ENCODE peak calls at places on chromosomes 2 and 18, in four cellular contexts. X is neural progenitor cell, K is mammary epithelial cell, D is Caco-2. J is an unnamed sample.
A peak's percentile ranks its signal among the peaks of the same experiment; 100 is the strongest.

GRCh38 chr2:104758199-104758620 is 95.7 kb upstream of the POU3F3 start:
- DNase-seq in X (peak; percentile 89), K (no peak), D (no peak), J (peak; percentile 33)

GRCh38 chr2:23900927-23901322 is 26.0 kb downstream of the ATAD2B start:
- DNase-seq in X (no peak), K (peak; percentile 82), D (peak; percentile 16), J (peak; percentile 77)

GRCh38 chr2:176181551-176181950 is 6.9 kb upstream of the HOXD1 start:
- DNase-seq in X (no peak), K (no peak), D (no peak), J (no peak)

GRCh38 chr2:232260075-232260474 is 118.5 kb upstream of the ALPP start:
- DNase-seq in X (no peak), K (peak; percentile 81), D (no peak), J (peak; percentile 28)

GRCh38 chr2:55309441-55309840 is 40.4 kb upstream of the MTIF2 start:
- DNase-seq in X (no peak), K (peak; percentile 9), D (no peak), J (peak; percentile 68)

GRCh38 chr2:206160124-206160806 is 570 bp downstream of the EEF1B2 start:
- DNase-seq in X (no peak), K (no peak), D (no peak), J (peak; percentile 70)

GRCh38 chr18:75478996-75479870 is 51.7 kb upstream of the SMIM21 start:
- DNase-seq in X (peak; percentile 58), K (peak; percentile 40), D (peak; percentile 1), J (peak; percentile 78)

GRCh38 chr2:147789287-147789686 is 55.5 kb upstream of the ACVR2A start:
- DNase-seq in X (no peak), K (peak; percentile 70), D (no peak), J (no peak)

GRCh38 chr2:98476192-98476868 is 31.7 kb downstream of the INPP4A start:
- DNase-seq in X (no peak), K (peak; percentile 54), D (no peak), J (no peak)

GRCh38 chr2:37326285-37326684 is 1.7 kb upstream of the PRKD3 start:
- DNase-seq in X (no peak), K (peak; percentile 72), D (peak; percentile 29), J (no peak)

GRCh38 chr2:10326707-10327594 is 24.2 kb downstream of the HPCAL1 start:
- DNase-seq in X (no peak), K (no peak), D (no peak), J (no peak)

GRCh38 chr2:211898697-211899096 is 639.9 kb downstream of the ERBB4 start:
- DNase-seq in X (no peak), K (no peak), D (no peak), J (no peak)

DNA sequence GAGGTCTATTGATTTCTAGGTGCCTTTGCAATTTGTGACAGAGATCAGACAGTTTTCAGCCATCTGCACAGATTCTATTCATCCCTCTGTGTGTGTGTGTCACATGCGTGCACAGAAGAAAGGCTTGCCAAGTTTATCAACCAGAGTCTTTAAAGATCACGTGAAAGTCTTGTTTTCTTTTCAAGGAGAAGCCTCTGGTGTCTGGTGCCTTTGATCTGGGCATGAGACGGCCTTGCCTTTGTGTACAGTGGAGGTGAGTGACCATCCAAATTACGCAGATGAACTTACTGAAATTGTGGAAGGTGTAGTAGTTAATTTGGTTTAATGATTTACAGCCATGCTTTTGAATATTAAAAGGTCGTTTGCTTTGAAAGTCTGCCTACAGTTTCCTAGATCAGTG is 164.2 kb downstream of the VAPA start:
- DNase-seq in X (no peak), K (no peak), D (no peak), J (no peak)
- TF ChIP-seq CTCF in X (no peak), K (no peak), D (no peak), J (no peak)

DNA sequence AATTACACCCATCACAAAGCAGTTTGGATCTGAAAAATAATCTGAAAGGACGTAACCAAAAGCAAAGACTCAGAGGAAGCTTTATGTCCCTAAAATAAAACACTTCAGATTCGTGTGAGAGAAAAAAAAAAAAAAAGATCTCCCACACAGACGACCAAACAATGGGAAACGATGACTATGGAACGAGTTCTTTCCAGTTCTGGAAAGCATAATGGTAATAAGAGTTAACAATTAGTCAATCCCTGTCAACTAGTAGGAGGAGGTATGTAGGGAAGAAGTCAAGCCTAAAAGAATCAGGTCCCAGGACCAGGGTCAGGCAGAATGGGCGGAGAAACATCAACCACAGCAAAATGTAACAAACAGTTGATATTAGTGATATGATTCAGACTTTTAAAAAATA is 170.3 kb upstream of the SETBP1 start:
- DNase-seq in X (no peak), K (no peak), D (no peak), J (no peak)
- H3K4me3 ChIP-seq in X (no peak overlapping the region), K (no peak overlapping the region), D (no peak overlapping the region), J (no peak overlapping the region)

GRCh38 chr18:7885763-7886295 is 318.7 kb downstream of the PTPRM start:
- DNase-seq in X (no peak), K (no peak), D (no peak), J (no peak)
- H3K4me1 ChIP-seq in X (no peaks in the 10 kb centered on the region), K (no peaks in the 10 kb centered on the region), D (peaks cover 19% of the 10 kb centered on the region), J (peaks cover 17% of the 10 kb centered on the region)

DNA sequence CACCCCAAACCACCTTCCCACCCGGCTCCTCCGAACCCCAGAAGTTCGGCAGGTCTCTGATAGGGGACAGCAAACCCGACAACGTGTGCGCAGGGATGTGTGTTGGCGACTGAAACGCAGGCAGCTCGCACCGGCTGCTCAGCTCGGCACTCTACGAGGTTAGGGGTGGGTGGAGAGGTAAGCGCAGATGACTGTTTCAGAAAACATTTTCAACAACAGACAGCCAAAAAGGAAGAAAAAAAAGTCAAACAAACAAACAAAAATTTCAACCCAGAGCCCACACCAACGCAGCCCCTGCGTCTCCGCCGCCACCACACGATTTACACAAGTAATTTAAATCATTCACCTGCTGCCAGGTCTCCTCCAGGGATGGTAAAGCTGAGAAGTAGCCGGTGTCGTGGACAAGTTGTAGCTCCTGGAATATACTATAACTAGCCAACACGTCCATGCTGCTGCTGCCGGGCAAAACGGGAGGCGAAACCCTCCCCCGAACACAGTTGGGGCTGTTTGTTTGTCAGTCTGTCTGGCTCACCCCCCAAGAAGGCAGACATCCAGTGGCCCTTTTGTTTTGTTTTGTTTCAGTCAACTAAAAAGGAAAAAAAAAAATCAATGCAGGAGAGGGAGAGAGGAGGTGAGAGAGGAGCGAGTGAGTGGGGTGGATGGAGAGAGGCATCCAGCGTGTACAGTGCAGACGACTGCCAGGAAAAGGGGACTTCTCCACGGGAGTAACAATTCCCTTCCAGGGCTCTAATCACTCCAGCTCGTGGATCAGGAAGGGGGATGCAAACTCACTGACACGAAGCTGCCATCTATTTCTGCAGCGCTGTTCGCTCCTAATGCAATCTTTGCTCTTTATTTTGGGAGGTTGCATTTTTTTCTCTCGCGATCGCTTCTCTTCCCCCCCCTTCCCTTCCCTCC is at the start of gene KLF7:
- DNase-seq in X (peak; percentile 65), K (peak; percentile 42), D (peak; percentile 10), J (peak; percentile 57)
- TF ChIP-seq CTCF in X (no peak), K (no peak), D (no peak), J (no peak)

GRCh38 chr2:234963785-234964615 is 12.2 kb downstream of the SH3BP4 start:
- DNase-seq in X (no peak), K (peak; percentile 89), D (no peak), J (peak; percentile 81)
- H3K4me3 ChIP-seq in X (no peak overlapping the region), K (no peak overlapping the region), D (no peak overlapping the region), J (no peak overlapping the region)

GRCh38 chr2:96821113-96821512 is 5.0 kb downstream of the CNNM3 start:
- DNase-seq in X (no peak), K (no peak), D (no peak), J (no peak)
- H3K4me1 ChIP-seq in X (peaks cover 40% of the 10 kb centered on the region), K (peaks cover 11% of the 10 kb centered on the region), D (peaks cover 59% of the 10 kb centered on the region), J (peaks cover 48% of the 10 kb centered on the region)

J was measured in cardiac muscle cell.